ENCODE peak calls at places on chromosomes 2 and 18, in six cellular contexts. I is epithelial cell of esophagus, X is Calu3, J is endothelial cell, W is heart left ventricle, A is tibial artery. Z is an unnamed sample.

GRCh38 chr18:45802814-45803492 is 22.5 kb upstream of the SIGLEC15 start:
- DNase-seq in I (peak; percentile 98), X (peak; percentile 60), J (no peak), W (no peak), A (no peak), Z (no peak)

GRCh38 chr18:75875559-75875958 is 448.1 kb upstream of the SMIM21 start:
- DNase-seq in I (no peak), X (no peak), J (no peak), W (no peak), A (no peak), Z (no peak)

GRCh38 chr2:138446043-138446442 is 55.5 kb upstream of the SPOPL start:
- DNase-seq in I (peak; percentile 41), X (no peak), J (no peak), W (no peak), A (no peak), Z (no peak)

GRCh38 chr2:133130548-133131246 is 437.6 kb downstream of the NCKAP5 start:
- DNase-seq in I (peak; percentile 20), X (no peak), J (no peak), W (no peak), A (no peak), Z (no peak)

GRCh38 chr2:237025090-237025865 is 60.4 kb upstream of the COPS8 start:
- DNase-seq in I (peak; percentile 90), X (peak; percentile 89), J (no peak), W (no peak), A (no peak), Z (peak; percentile 85)

GRCh38 chr2:236572482-236572881 is 2.9 kb downstream of the ACKR3 start:
- DNase-seq in I (no peak), X (no peak), J (no peak), W (peak; percentile 70), A (peak; percentile 81), Z (no peak)

GRCh38 chr2:115160523-115161521 is 718.4 kb downstream of the DPP10 start:
- DNase-seq in I (no peak), X (no peak), J (peak; percentile 67), W (no peak), A (no peak), Z (no peak)

GRCh38 chr2:159136405-159136804 is 150.1 kb downstream of the WDSUB1 start:
- DNase-seq in I (no peak), X (no peak), J (no peak), W (no peak), A (no peak), Z (no peak)

GRCh38 chr2:56055405-56055804 is 128.4 kb upstream of the CCDC85A start:
- DNase-seq in I (no peak), X (no peak), J (no peak), W (no peak), A (no peak), Z (no peak)

GRCh38 chr2:136131961-136132839 is 14.3 kb upstream of the CXCR4 start:
- DNase-seq in I (no peak), X (no peak), J (no peak), W (no peak), A (peak; percentile 69), Z (peak; percentile 88)

GRCh38 chr2:155377178-155377780 is 678.8 kb downstream of the KCNJ3 start:
- DNase-seq in I (peak; percentile 50), X (no peak), J (no peak), W (no peak), A (no peak), Z (no peak)

GRCh38 chr2:99085400-99085799 is 56.1 kb upstream of the C2orf15 start:
- DNase-seq in I (peak; percentile 33), X (no peak), J (no peak), W (no peak), A (no peak), Z (no peak)

GRCh38 chr18:24315170-24315569 is 82.5 kb downstream of the OSBPL1A start:
- DNase-seq in I (peak; percentile 2), X (no peak), J (no peak), W (no peak), A (no peak), Z (no peak)

GRCh38 chr2:70984576-70985282 is 6.3 kb downstream of the ANKRD53 start:
- DNase-seq in I (peak; percentile 73), X (no peak), J (peak; percentile 82), W (peak; percentile 48), A (peak; percentile 63), Z (no peak)

GRCh38 chr2:63789318-63790051 is 52.2 kb upstream of the UGP2 start:
- DNase-seq in I (no peak), X (no peak), J (no peak), W (no peak), A (no peak), Z (no peak)

GRCh38 chr18:22544626-22545025 is 126.9 kb upstream of the CTAGE1 start:
- DNase-seq in I (no peak), X (no peak), J (no peak), W (no peak), A (peak; percentile 78), Z (no peak)

GRCh38 chr2:158967731-158968395 is 577 bp upstream of the TANC1 start:
- DNase-seq in I (peak; percentile 37), X (peak; percentile 56), J (peak; percentile 55), W (peak; percentile 56), A (peak; percentile 75), Z (no peak)

GRCh38 chr2:45951025-45951737 is 299.7 kb downstream of the PRKCE start:
- DNase-seq in I (no peak), X (no peak), J (no peak), W (no peak), A (no peak), Z (no peak)

GRCh38 chr2:177983183-177983788 is 89.3 kb downstream of the PDE11A start:
- DNase-seq in I (peak; percentile 71), X (peak; percentile 43), J (peak; percentile 17), W (no peak), A (no peak), Z (no peak)

GRCh38 chr2:237830522-237830921 is 28.9 kb upstream of the RAMP1 start:
- DNase-seq in I (no peak), X (no peak), J (no peak), W (no peak), A (no peak), Z (no peak)

GRCh38 chr2:72036173-72036545 is 111.5 kb downstream of the CYP26B1 start:
- DNase-seq in I (no peak), X (no peak), J (no peak), W (no peak), A (no peak), Z (no peak)

GRCh38 chr2:239247401-239248245 is 153.2 kb downstream of the HDAC4 start:
- DNase-seq in I (no peak), X (peak; percentile 84), J (no peak), W (no peak), A (peak; percentile 41), Z (no peak)

GRCh38 chr18:2963048-2963447 is 49.9 kb downstream of the LPIN2 start:
- DNase-seq in I (no peak), X (no peak), J (no peak), W (no peak), A (no peak), Z (peak; percentile 65)

GRCh38 chr2:126029316-126029715 is 626.6 kb upstream of the GYPC start:
- DNase-seq in I (no peak), X (no peak), J (peak; percentile 16), W (no peak), A (no peak), Z (no peak)

GRCh38 chr2:73028841-73029240 is 42.7 kb downstream of the SFXN5 start:
- DNase-seq in I (no peak), X (no peak), J (no peak), W (no peak), A (no peak), Z (no peak)

GRCh38 chr18:48222118-48222517 is 187.1 kb downstream of the ZBTB7C start:
- DNase-seq in I (peak; percentile 93), X (peak; percentile 53), J (no peak), W (peak; percentile 51), A (no peak), Z (no peak)

GRCh38 chr2:170723446-170723958 is 8.4 kb downstream of the SP5 start:
- DNase-seq in I (no peak), X (no peak), J (no peak), W (no peak), A (no peak), Z (no peak)

GRCh38 chr2:186183406-186183805 is 302.7 kb upstream of the ZC3H15 start:
- DNase-seq in I (no peak), X (no peak), J (no peak), W (no peak), A (no peak), Z (no peak)
- TF ChIP-seq CTCF in I (no peak), X (no peak), J (no peak), W (no peak), A (no peak), Z (no peak)

GRCh38 chr2:79219383-79219988 is 59.9 kb upstream of the REG3A start:
- DNase-seq in I (peak; percentile 64), X (peak; percentile 36), J (peak; percentile 49), W (no peak), A (no peak), Z (no peak)

DNA sequence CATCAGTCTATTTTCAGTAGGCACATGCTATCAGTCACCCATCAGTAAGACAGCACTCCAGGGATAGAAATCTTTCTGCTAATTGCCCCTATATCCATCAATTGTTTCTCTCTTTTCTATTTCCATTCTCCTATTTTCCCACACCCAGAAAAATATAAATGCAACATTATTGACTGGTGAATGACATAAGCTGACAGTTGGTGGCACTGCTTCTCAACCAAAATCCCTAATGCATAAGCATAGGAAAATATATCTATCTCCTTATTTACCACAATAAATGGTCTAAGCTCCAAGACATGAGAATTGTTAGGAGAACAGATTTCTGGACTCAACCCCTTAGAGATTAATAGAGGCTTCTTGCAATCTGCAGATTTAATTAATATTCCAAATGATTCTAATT is 64.0 kb upstream of the REG3A start:
- DNase-seq in I (no peak), X (no peak), J (no peak), W (no peak), A (no peak), Z (no peak)
- TF ChIP-seq CTCF in I (no peak), X (no peak), J (no peak), W (no peak), A (no peak), Z (no peak)

DNA sequence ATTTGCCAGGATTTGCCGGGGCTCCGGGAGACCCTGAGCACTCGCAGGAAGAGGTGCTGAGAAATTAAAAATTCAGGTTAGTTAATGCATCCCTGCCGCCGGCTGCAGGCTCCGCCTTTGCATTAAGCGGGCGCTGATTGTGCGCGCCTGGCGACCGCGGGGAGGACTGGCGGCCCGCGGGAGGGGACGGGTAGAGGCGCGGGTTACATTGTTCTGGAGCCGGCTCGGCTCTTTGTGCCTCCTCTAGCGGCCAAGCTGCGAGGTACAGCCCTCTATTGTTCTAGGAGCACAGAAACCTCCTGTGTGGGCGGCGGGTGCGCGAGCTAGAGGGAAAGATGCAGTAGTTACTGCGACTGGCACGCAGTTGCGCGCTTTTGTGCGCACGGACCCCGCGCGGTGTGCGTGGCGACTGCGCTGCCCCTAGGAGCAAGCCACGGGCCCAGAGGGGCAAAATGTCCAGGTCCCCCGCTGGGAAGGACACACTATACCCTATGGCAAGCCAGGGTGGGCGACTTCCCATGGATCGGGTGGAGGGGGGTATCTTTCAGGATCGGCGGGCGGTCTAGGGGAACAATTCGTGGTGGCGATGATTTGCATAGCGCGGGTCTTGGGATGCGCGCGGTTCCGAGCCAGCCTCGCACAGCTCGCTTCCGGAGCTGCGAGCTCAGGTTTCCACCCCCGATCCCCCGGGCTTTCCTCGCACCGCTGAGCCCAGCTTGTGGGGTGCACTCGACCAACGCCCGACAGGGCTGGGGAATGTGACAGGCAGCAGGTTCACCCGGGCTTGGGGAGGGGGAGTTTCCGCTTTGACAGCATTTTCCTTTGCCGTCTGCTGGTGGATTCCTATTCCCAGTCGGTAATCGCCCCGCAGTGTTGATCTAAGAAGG is 2.9 kb downstream of the ONECUT2 start:
- DNase-seq in I (peak; percentile 59), X (peak; percentile 73), J (peak; percentile 85), W (peak; percentile 45), A (no peak), Z (no peak)
- TF ChIP-seq CTCF in I (peak; percentile 57), X (peak; percentile 64), J (peak; percentile 68), W (peak; percentile 51), A (no peak), Z (peak; percentile 35)

GRCh38 chr2:144471316-144472045 is 48.4 kb downstream of the ZEB2 start:
- DNase-seq in I (no peak), X (no peak), J (no peak), W (no peak), A (no peak), Z (no peak)
- TF ChIP-seq CTCF in I (no peak), X (no peak), J (no peak), W (no peak), A (no peak), Z (no peak)

Z was measured in CD14-positive monocyte.